ENCODE peak calls at places on chromosomes 12 and 14, in five cellular contexts. E, B, J, P and C are unnamed samples.

GRCh38 chr12:111816065-111816615 is 25.9 kb upstream of the MAPKAPK5 start:
- DNase-seq in E (no peak), B (no peak), J (no peak), P (no peak), C (no peak)

GRCh38 chr12:68871899-68872298 is 61.1 kb downstream of the CPM start:
- DNase-seq in E (peak), B (no peak), J (peak), P (no peak), C (peak)

GRCh38 chr14:99035712-99036593 is 236.0 kb downstream of the BCL11B start:
- DNase-seq in E (peak), B (peak), J (peak), P (peak), C (peak)

GRCh38 chr12:52183544-52183910 is 8.3 kb downstream of the KRT80 start:
- DNase-seq in E (no peak), B (no peak), J (no peak), P (no peak), C (no peak)

GRCh38 chr12:3149505-3150307 is 72.5 kb downstream of the TSPAN9 start:
- DNase-seq in E (no peak), B (no peak), J (no peak), P (peak), C (no peak)

GRCh38 chr14:72568296-72568992 is 325.5 kb downstream of the DPF3 start:
- DNase-seq in E (no peak), B (no peak), J (no peak), P (no peak), C (no peak)

GRCh38 chr12:115801826-115802225 is 475.7 kb downstream of the MED13L start:
- DNase-seq in E (no peak), B (no peak), J (no peak), P (no peak), C (no peak)

GRCh38 chr14:20662968-20663731 is 21.2 kb upstream of the RNASE4 start:
- DNase-seq in E (peak), B (no peak), J (peak), P (peak), C (no peak)

GRCh38 chr12:47636908-47637780 is 68.7 kb downstream of the RPAP3 start:
- DNase-seq in E (peak), B (no peak), J (peak), P (peak), C (no peak)

GRCh38 chr12:131202592-131203378 is 249.1 kb downstream of the ADGRD1 start:
- DNase-seq in E (no peak), B (no peak), J (no peak), P (peak), C (peak)

GRCh38 chr14:64825498-64825897 is 54.2 kb downstream of the SPTB start:
- DNase-seq in E (no peak), B (no peak), J (no peak), P (no peak), C (no peak)

GRCh38 chr12:67766370-67766769 is 117.8 kb downstream of the DYRK2 start:
- DNase-seq in E (peak), B (no peak), J (peak), P (no peak), C (no peak)

GRCh38 chr14:65168840-65169239 is 66.5 kb upstream of the MAX start:
- DNase-seq in E (no peak), B (no peak), J (peak), P (no peak), C (no peak)

GRCh38 chr14:96064866-96065265 is 25.7 kb downstream of the C14orf132 start:
- DNase-seq in E (no peak), B (peak), J (no peak), P (no peak), C (no peak)

GRCh38 chr12:52542785-52543318 is 10.1 kb downstream of the KRT71 start:
- DNase-seq in E (no peak), B (no peak), J (no peak), P (no peak), C (no peak)

GRCh38 chr12:120229583-120230325 is 28.8 kb upstream of the RPLP0 start:
- DNase-seq in E (no peak), B (peak), J (peak), P (no peak), C (no peak)

GRCh38 chr12:114269153-114269552 is 136.8 kb downstream of the TBX5 start:
- DNase-seq in E (no peak), B (no peak), J (no peak), P (no peak), C (no peak)

GRCh38 chr12:64675795-64676194 is 65.5 kb downstream of the RASSF3 start:
- DNase-seq in E (peak), B (no peak), J (no peak), P (no peak), C (no peak)

GRCh38 chr14:28780843-28781503 is 14.4 kb downstream of the FOXG1 start:
- DNase-seq in E (no peak), B (no peak), J (no peak), P (no peak), C (no peak)

GRCh38 chr12:22334696-22335290 is at the start of gene ST8SIA1:
- DNase-seq in E (no peak), B (peak), J (peak), P (peak), C (no peak)

GRCh38 chr12:58804749-58805148 is 115.6 kb downstream of the LRIG3 start:
- DNase-seq in E (no peak), B (no peak), J (no peak), P (no peak), C (no peak)

GRCh38 chr12:93783827-93784226 is 106.7 kb downstream of the CRADD start:
- DNase-seq in E (no peak), B (no peak), J (no peak), P (no peak), C (no peak)

GRCh38 chr12:10562306-10562933 is 51.0 kb downstream of the MAGOHB start:
- DNase-seq in E (peak), B (no peak), J (peak), P (no peak), C (no peak)

GRCh38 chr12:55847033-55847432 is 4.3 kb upstream of the MMP19 start:
- DNase-seq in E (peak), B (no peak), J (peak), P (no peak), C (no peak)

GRCh38 chr12:91972896-91973295 is 172.8 kb downstream of the BTG1 start:
- DNase-seq in E (no peak), B (no peak), J (no peak), P (no peak), C (no peak)

GRCh38 chr12:2083008-2083407 is 30.2 kb downstream of the CACNA1C start:
- DNase-seq in E (no peak), B (no peak), J (no peak), P (no peak), C (no peak)

GRCh38 chr14:69696633-69697557 is 70.0 kb upstream of the SRSF5 start:
- DNase-seq in E (no peak), B (no peak), J (no peak), P (no peak), C (no peak)

GRCh38 chr12:124080649-124081048 is 107.6 kb downstream of the ZNF664 start:
- DNase-seq in E (no peak), B (no peak), J (no peak), P (no peak), C (no peak)

GRCh38 chr12:62540354-62540753 is 73.7 kb downstream of the MON2 start:
- DNase-seq in E (no peak), B (no peak), J (no peak), P (no peak), C (no peak)

GRCh38 chr14:86625637-86626036 is 1095.7 kb downstream of the FLRT2 start:
- DNase-seq in E (no peak), B (no peak), J (no peak), P (no peak), C (no peak)

GRCh38 chr12:127241056-127241830 is 1025.7 kb upstream of the TMEM132C start:
- DNase-seq in E (no peak), B (no peak), J (peak), P (no peak), C (no peak)

GRCh38 chr14:23079716-23080115 is 15.2 kb downstream of the ACIN1 start:
- DNase-seq in E (no peak), B (no peak), J (peak), P (no peak), C (no peak)

GRCh38 chr12:65840793-65841670 is 16.7 kb downstream of the HMGA2 start:
- DNase-seq in E (no peak), B (no peak), J (no peak), P (no peak), C (no peak)
- TF ChIP-seq CTCF in E (peak), B (no peak), J (peak), P (no peak), C (no peak)

GRCh38 chr12:27015730-27016076 is 1.5 kb upstream of the TM7SF3 start:
- DNase-seq in E (no peak), B (no peak), J (peak), P (no peak), C (no peak)
- TF ChIP-seq CTCF in E (no peak), B (peak), J (no peak), P (peak), C (peak)

GRCh38 chr12:6493580-6494350 is at the start of gene NCAPD2:
- DNase-seq in E (peak), B (peak), J (peak), P (peak), C (peak)
- TF ChIP-seq CTCF in E (peak), B (peak), J (peak), P (peak), C (peak)

GRCh38 chr14:77026930-77027537 is 1.5 kb downstream of the IRF2BPL start:
- DNase-seq in E (no peak), B (no peak), J (peak), P (peak), C (no peak)
- TF ChIP-seq CTCF in E (peak), B (no peak), J (no peak), P (peak), C (no peak)

GRCh38 chr14:101808020-101808641 is 46.6 kb downstream of the PPP2R5C start:
- DNase-seq in E (no peak), B (no peak), J (no peak), P (no peak), C (no peak)
- TF ChIP-seq CTCF in E (peak), B (no peak), J (no peak), P (no peak), C (no peak)

GRCh38 chr12:108530141-108530540 is 15.1 kb downstream of the FICD start:
- DNase-seq in E (no peak), B (no peak), J (no peak), P (no peak), C (no peak)

GRCh38 chr12:108532061-108532848 is 17.2 kb downstream of the FICD start:
- DNase-seq in E (no peak), B (no peak), J (peak), P (no peak), C (peak)

GRCh38 chr12:108525681-108526080 is 10.6 kb downstream of the FICD start:
- DNase-seq in E (peak), B (no peak), J (peak), P (no peak), C (no peak)

GRCh38 chr12:108523365-108523764 is 8.3 kb downstream of the FICD start:
- DNase-seq in E (no peak), B (no peak), J (no peak), P (no peak), C (no peak)

DNA sequence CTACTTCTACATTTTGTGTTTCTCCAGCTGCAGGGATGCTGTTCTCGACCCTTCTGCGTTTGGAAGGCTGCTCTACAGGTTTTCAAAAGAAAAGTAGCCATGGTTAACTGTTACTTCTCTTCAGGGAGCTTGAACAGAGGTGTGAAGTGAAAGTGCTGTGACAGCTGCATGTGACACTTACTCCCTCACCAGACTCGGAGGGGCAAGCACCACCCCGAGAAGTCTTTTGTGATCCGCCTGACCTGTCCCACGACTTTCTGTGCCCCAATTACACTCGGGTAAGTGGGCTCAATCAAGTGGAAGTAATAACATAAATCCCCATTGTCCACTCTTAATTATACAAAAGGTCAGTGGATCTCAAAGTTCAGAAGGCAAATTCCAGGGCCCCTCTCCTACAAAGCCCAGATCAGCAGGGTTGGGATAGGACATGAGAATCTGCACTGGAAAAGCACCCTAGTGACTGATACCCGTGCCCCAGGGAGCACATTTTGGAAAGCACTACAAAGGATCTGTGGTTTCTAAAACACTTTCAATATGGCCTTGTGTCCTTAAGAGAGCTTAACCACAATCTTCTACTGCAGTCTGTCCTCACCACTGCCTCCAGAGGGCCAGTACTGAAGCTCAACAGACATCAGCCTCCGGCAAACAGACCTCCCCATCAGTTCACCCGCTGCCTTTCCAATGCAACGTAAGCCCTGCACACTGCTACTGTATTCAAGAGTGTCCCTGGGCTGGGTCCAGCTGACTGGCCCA is 11.6 kb downstream of the FICD start:
- DNase-seq in E (no peak), B (no peak), J (peak), P (no peak), C (no peak)
- TF ChIP-seq CTCF in E (peak), B (no peak), J (peak), P (no peak), C (no peak)

GRCh38 chr14:74259513-74259912 is 20.3 kb downstream of the VSX2 start:
- DNase-seq in E (no peak), B (no peak), J (no peak), P (no peak), C (no peak)

GRCh38 chr14:74257988-74258704 is 18.9 kb downstream of the VSX2 start:
- DNase-seq in E (no peak), B (no peak), J (no peak), P (no peak), C (no peak)

GRCh38 chr14:74258705-74259035 is 19.4 kb downstream of the VSX2 start:
- DNase-seq in E (no peak), B (no peak), J (no peak), P (no peak), C (no peak)

GRCh38 chr14:74255281-74255680 is 16.0 kb downstream of the VSX2 start:
- DNase-seq in E (no peak), B (no peak), J (no peak), P (no peak), C (no peak)

GRCh38 chr14:74257078-74257987 is 18.1 kb downstream of the VSX2 start:
- DNase-seq in E (no peak), B (peak), J (peak), P (peak), C (no peak)
- TF ChIP-seq CTCF in E (peak), B (peak), J (peak), P (peak), C (peak)